ENCODE peak calls at places on chromosomes 11 and 22, in nine cellular contexts. X is coronary artery, B is sigmoid colon, Q is AG09309, C is retinal pigment epithelial cell, I is adrenal gland, V is body of pancreas, N is K562, E is colonic mucosa. D is an unnamed sample.

GRCh38 chr11:62588966-62589637 is 2.2 kb downstream of the TUT1 start:
- DNase-seq in X (no peak), N (no peak), I (no peak), Q (no peak), E (no peak), B (no peak), V (no peak), C (no peak), D (no peak)

GRCh38 chr11:105937331-105937730 is 84.7 kb downstream of the MSANTD4 start:
- DNase-seq in B (no peak), I (no peak), N (no peak), X (no peak), Q (no peak), C (no peak), V (no peak), E (no peak), D (no peak)

GRCh38 chr11:131909426-131910200 is 539.2 kb downstream of the NTM start:
- DNase-seq in V (no peak), C (no peak), B (no peak), X (no peak), I (no peak), N (no peak), E (no peak), Q (no peak), D (no peak)

GRCh38 chr22:25970348-25970995 is 198.8 kb upstream of the SEZ6L start:
- DNase-seq in N (no peak), Q (no peak), C (no peak), B (no peak), I (no peak), E (no peak), X (no peak), V (no peak), D (no peak)

GRCh38 chr11:55793321-55793720 is 2.0 kb upstream of the OR5D14 start:
- DNase-seq in X (no peak), V (no peak), Q (no peak), B (no peak), E (no peak), I (no peak), C (no peak), N (no peak), D (no peak)

GRCh38 chr22:25166266-25167056 is 33.2 kb upstream of the CRYBB3 start:
- DNase-seq in N (no peak), I (no peak), C (no peak), Q (no peak), X (peak), E (no peak), V (no peak), B (no peak), D (no peak)

GRCh38 chr11:95147364-95147905 is 57.8 kb downstream of the ENDOD1 start:
- DNase-seq in B (peak), Q (peak), C (no peak), V (no peak), N (peak), I (peak), E (no peak), X (no peak), D (no peak)

GRCh38 chr22:30416843-30417242 is 8.7 kb upstream of the MTFP1 start:
- DNase-seq in B (no peak), X (no peak), I (no peak), Q (no peak), N (no peak), E (no peak), C (no peak), V (no peak), D (no peak)

GRCh38 chr11:34811858-34812257 is 104.3 kb downstream of the APIP start:
- DNase-seq in B (no peak), I (no peak), C (no peak), X (no peak), E (no peak), V (no peak), N (no peak), Q (no peak), D (no peak)

GRCh38 chr11:132037467-132037862 is 667.0 kb downstream of the NTM start:
- DNase-seq in B (no peak), V (no peak), C (no peak), X (no peak), I (no peak), N (no peak), Q (no peak), E (no peak), D (no peak)

GRCh38 chr22:46479046-46479445 is 58.4 kb downstream of the CELSR1 start:
- DNase-seq in Q (no peak), I (no peak), X (no peak), B (no peak), C (no peak), V (no peak), E (no peak), N (no peak), D (no peak)

GRCh38 chr11:132177106-132177505 is 806.7 kb downstream of the NTM start:
- DNase-seq in N (no peak), B (no peak), X (no peak), Q (peak), C (peak), E (no peak), V (no peak), I (no peak), D (no peak)

GRCh38 chr22:24341657-24342056 is 71.0 kb downstream of the SPECC1L start:
- DNase-seq in E (no peak), X (no peak), I (no peak), B (no peak), C (no peak), Q (no peak), N (no peak), V (no peak), D (no peak)

GRCh38 chr11:104033561-104033960 is 2.9 kb upstream of the DDI1 start:
- DNase-seq in V (no peak), I (no peak), B (no peak), E (no peak), X (no peak), Q (no peak), N (no peak), C (peak), D (no peak)

GRCh38 chr11:10654211-10655150 is 39.1 kb downstream of the IRAG1 start:
- DNase-seq in X (no peak), C (no peak), V (no peak), E (no peak), B (peak), I (peak), N (peak), Q (no peak), D (no peak)

GRCh38 chr11:128552783-128553661 is 34.3 kb downstream of the ETS1 start:
- DNase-seq in X (no peak), I (no peak), V (no peak), B (no peak), N (no peak), Q (no peak), C (no peak), E (no peak), D (peak)

GRCh38 chr22:25068701-25069100 is 116.2 kb downstream of the KIAA1671 start:
- DNase-seq in X (no peak), I (no peak), Q (no peak), V (no peak), N (no peak), C (no peak), E (no peak), B (no peak), D (no peak)

GRCh38 chr22:17629646-17630045 is 1.1 kb upstream of the ATP6V1E1 start:
- DNase-seq in N (no peak), B (no peak), Q (no peak), E (no peak), V (no peak), I (no peak), C (no peak), X (no peak), D (no peak)

GRCh38 chr11:116786360-116786759 is 1.5 kb downstream of the ZPR1 start:
- DNase-seq in X (no peak), C (no peak), B (no peak), N (no peak), E (no peak), V (no peak), I (no peak), Q (no peak), D (no peak)

GRCh38 chr11:105139669-105140068 is at the start of gene CARD18:
- DNase-seq in I (no peak), E (no peak), X (no peak), B (no peak), V (no peak), N (no peak), C (no peak), Q (no peak), D (no peak)

GRCh38 chr11:32052218-32052617 is 38.7 kb upstream of the RCN1 start:
- DNase-seq in X (peak), C (no peak), V (peak), N (peak), B (peak), E (peak), I (peak), Q (no peak), D (no peak)

GRCh38 chr22:19876314-19876940 is 21.8 kb upstream of the GNB1L start:
- DNase-seq in B (peak), C (no peak), I (no peak), V (peak), Q (no peak), N (no peak), E (peak), X (no peak), D (no peak)

GRCh38 chr11:44261800-44262591 is 47.9 kb downstream of the ALX4 start:
- DNase-seq in E (no peak), N (no peak), I (no peak), V (no peak), Q (no peak), X (no peak), B (no peak), C (no peak), D (no peak)

GRCh38 chr22:39301926-39302325 is 17.5 kb downstream of the RPL3 start:
- DNase-seq in X (no peak), C (no peak), N (no peak), I (no peak), B (no peak), Q (no peak), V (no peak), E (no peak), D (no peak)

GRCh38 chr22:20315337-20316216 is 4.3 kb downstream of the DGCR6L start:
- DNase-seq in X (peak), V (peak), N (peak), C (no peak), I (peak), B (no peak), Q (no peak), E (peak), D (no peak)

GRCh38 chr11:128837627-128838026 is 29.5 kb downstream of the KCNJ1 start:
- DNase-seq in C (no peak), Q (no peak), I (no peak), X (no peak), V (no peak), N (no peak), E (no peak), B (no peak), D (no peak)

GRCh38 chr11:62786318-62787004 is 741 bp upstream of the TMEM179B start:
- DNase-seq in C (peak), E (peak), B (peak), N (peak), V (peak), I (peak), X (peak), Q (no peak), D (peak)

GRCh38 chr22:25840883-25841282 is 98.9 kb downstream of the MYO18B start:
- DNase-seq in I (no peak), C (no peak), B (no peak), Q (no peak), E (no peak), N (no peak), V (no peak), X (peak), D (no peak)

GRCh38 chr22:45804986-45805325 is 133.3 kb downstream of the ATXN10 start:
- DNase-seq in I (no peak), E (no peak), V (no peak), X (no peak), C (peak), B (no peak), N (no peak), Q (peak), D (no peak)

GRCh38 chr11:74288161-74288560 is 23.3 kb downstream of the P4HA3 start:
- DNase-seq in Q (peak), V (no peak), C (peak), E (no peak), B (no peak), X (no peak), I (no peak), N (no peak), D (no peak)

DNA sequence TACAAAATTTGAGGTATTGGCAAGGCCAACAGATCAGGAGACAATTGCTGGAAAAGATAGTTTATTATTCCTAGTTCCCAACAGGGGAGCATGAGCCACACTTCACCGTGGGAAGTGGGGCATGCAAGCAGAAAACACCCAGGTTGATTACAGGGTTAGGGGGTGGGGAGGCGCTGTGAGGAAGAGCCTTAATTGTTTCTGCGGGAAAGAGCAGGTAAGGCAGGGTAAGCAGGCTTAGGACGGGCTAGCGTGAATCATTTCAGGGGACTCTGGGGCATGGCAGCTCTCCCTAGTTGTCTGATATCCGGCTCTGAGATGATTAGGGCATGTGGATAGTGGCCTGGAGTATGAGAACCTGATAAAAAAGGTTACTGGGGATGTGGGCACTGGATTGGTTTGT is 20.7 kb upstream of the HTR3A start:
- DNase-seq in X (no peak), V (no peak), N (no peak), B (no peak), Q (no peak), I (no peak), C (no peak), E (no peak), D (no peak)
- H3K4me3 ChIP-seq in X (no peak), V (no peak), N (no peak), B (no peak), Q (no peak), I (no peak), C (no peak), E (no peak), D (no peak)

GRCh38 chr11:68015467-68015866 is 5.3 kb downstream of the ALDH3B1 start:
- DNase-seq in X (no peak), I (no peak), B (no peak), N (no peak), V (no peak), C (no peak), E (no peak), Q (no peak), D (no peak)

GRCh38 chr11:68014966-68015447 is 4.9 kb downstream of the ALDH3B1 start:
- DNase-seq in I (no peak), B (no peak), Q (no peak), E (no peak), N (no peak), X (no peak), C (no peak), V (no peak), D (no peak)

GRCh38 chr11:68017858-68018729 is 8.0 kb downstream of the ALDH3B1 start:
- DNase-seq in N (no peak), C (no peak), I (no peak), Q (no peak), V (no peak), B (no peak), X (no peak), E (no peak), D (no peak)

GRCh38 chr11:68016904-68017817 is 7.0 kb downstream of the ALDH3B1 start:
- DNase-seq in E (no peak), X (no peak), V (no peak), Q (no peak), C (no peak), I (no peak), B (no peak), N (no peak), D (no peak)

DNA sequence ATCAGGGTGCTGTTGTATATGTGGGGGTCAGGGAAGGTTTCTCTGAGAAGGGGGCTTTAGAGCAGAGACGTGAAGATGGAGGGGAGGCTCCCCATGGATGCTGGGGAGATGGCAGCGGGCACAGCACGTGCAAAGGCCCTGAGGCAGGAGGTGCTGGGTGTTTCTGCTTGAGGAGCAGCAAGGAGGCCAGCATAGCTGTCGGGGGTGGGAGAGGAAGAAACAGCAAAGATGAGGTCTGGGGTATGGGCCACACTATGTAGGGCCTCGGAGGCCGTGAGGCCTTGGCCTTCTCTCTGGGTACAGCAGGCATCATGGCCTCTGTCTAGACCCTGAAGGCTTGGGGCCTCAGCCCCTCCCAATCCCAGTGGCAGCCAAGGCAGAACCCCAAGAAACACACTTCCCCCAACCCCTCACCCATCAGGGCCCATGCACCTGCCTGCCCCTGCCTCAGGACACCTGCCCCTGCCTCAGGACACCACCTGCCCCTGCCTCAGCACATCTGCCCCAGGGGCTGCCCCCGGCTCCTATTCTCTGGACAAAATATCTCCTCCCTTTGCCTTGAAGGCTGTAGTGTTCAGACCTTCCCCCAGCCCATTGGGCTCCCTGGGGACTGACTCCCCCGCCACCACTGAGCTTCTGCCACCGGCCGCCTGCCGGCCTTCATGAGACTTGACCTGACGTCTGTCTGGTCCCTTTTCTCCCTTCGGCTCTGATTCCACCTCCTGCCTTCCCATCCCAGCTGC is 6.2 kb downstream of the ALDH3B1 start:
- DNase-seq in I (no peak), Q (no peak), E (no peak), B (no peak), N (no peak), V (no peak), C (no peak), X (no peak), D (no peak)
- TF ChIP-seq CTCF in I (no peak), Q (no peak), E (no peak), B (no peak), N (no peak), V (no peak), C (no peak), X (no peak), D (no peak)

GRCh38 chr22:28994522-28994921 is 67.1 kb downstream of the C22orf31 start:
- DNase-seq in B (no peak), C (no peak), Q (no peak), V (no peak), I (no peak), X (no peak), N (no peak), E (no peak), D (no peak)
- H3K4me3 ChIP-seq in B (no peak), C (no peak), Q (no peak), V (no peak), I (no peak), X (no peak), N (no peak), E (no peak), D (no peak)

GRCh38 chr11:38411149-38411548 is 1813.1 kb upstream of the RAG2 start:
- DNase-seq in I (no peak), X (no peak), V (no peak), B (no peak), C (no peak), Q (no peak), N (no peak), E (no peak), D (no peak)
- TF ChIP-seq CTCF in I (no peak), X (no peak), V (no peak), B (no peak), C (peak), Q (no peak), N (peak), E (no peak), D (no peak)

GRCh38 chr11:118623291-118623655 is 15.9 kb downstream of the PHLDB1 start:
- DNase-seq in B (no peak), I (no peak), E (no peak), C (no peak), N (no peak), V (no peak), Q (no peak), X (no peak), D (no peak)
- H3K4me3 ChIP-seq in B (no peak), I (no peak), E (no peak), C (peak), N (no peak), V (no peak), Q (peak), X (peak), D (no peak)

DNA sequence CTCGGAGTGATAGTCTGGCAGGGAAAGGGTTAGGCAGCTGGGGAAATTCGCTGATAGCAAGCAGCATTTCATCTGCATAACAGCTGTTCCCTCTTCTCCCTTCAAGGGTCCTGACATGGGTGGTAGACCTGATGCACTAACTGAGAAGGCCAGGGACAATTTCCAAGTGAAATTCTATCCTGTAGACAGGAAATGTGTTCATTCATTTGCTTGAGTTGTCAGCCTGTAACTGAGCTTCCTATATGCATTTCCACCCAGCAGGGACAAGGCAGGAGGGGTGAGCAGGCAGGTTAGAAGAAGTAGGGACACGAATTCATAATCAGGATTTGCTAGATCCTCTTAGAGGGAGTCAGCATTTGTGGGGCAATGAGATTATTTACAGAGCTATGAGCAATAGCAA is 154.3 kb upstream of the NCAM1 start:
- DNase-seq in Q (no peak), C (no peak), V (no peak), B (no peak), N (no peak), I (no peak), X (no peak), E (no peak), D (no peak)
- TF ChIP-seq CTCF in Q (no peak), C (no peak), V (no peak), B (no peak), N (no peak), I (no peak), X (no peak), E (no peak), D (no peak)

GRCh38 chr11:6229911-6230310 is 4.5 kb downstream of the FHIP1B start:
- DNase-seq in V (no peak), N (no peak), Q (no peak), C (no peak), B (no peak), I (no peak), E (peak), X (no peak), D (no peak)
- H3K4me3 ChIP-seq in V (no peak), N (no peak), Q (no peak), C (no peak), B (no peak), I (no peak), E (peak), X (no peak), D (no peak)

GRCh38 chr11:12100429-12100828 is 10.0 kb upstream of the MICAL2 start:
- DNase-seq in I (no peak), C (no peak), X (no peak), B (no peak), Q (no peak), E (peak), N (no peak), V (no peak), D (no peak)

GRCh38 chr11:12100886-12101285 is 9.5 kb upstream of the MICAL2 start:
- DNase-seq in V (no peak), Q (no peak), C (no peak), E (no peak), B (no peak), N (no peak), X (no peak), I (no peak), D (no peak)

GRCh38 chr11:12101318-12101717 is 9.1 kb upstream of the MICAL2 start:
- DNase-seq in N (no peak), V (no peak), E (no peak), X (no peak), C (no peak), I (no peak), B (no peak), Q (no peak), D (no peak)

GRCh38 chr11:12103411-12104225 is 6.8 kb upstream of the MICAL2 start:
- DNase-seq in C (no peak), Q (no peak), X (peak), V (no peak), B (no peak), N (no peak), E (no peak), I (no peak), D (no peak)

GRCh38 chr11:12102588-12103410 is 7.6 kb upstream of the MICAL2 start:
- DNase-seq in B (no peak), C (no peak), N (no peak), Q (no peak), I (no peak), E (no peak), X (no peak), V (no peak), D (no peak)
- TF ChIP-seq CTCF in B (no peak), C (no peak), N (no peak), Q (peak), I (no peak), E (peak), X (no peak), V (no peak), D (no peak)

D was measured in GM12864.